ENCODE peak calls at places on chromosomes 1 and 21, in six cellular contexts. E, Q, R, P, Z and K are unnamed samples.

GRCh38 chr1:39955547-39956539 is 898 bp downstream of the MFSD2A start:
- DNase-seq in Q (no peak), R (peak; percentile 62), E (no peak), Z (peak; percentile 48), P (peak; percentile 63), K (peak; percentile 72)

GRCh38 chr1:202281316-202282016 is 60.3 kb downstream of the UBE2T start:
- DNase-seq in Z (peak; percentile 51), P (peak; percentile 88), R (peak; percentile 15), E (no peak), Q (no peak), K (peak; percentile 39)

GRCh38 chr1:167599839-167600581 is 30.0 kb upstream of the RCSD1 start:
- DNase-seq in P (peak; percentile 45), E (peak; percentile 56), R (no peak), Z (peak; percentile 55), Q (peak; percentile 59), K (peak; percentile 56)

GRCh38 chr1:231202125-231202633 is 38.8 kb upstream of the GNPAT start:
- DNase-seq in R (no peak), P (no peak), Z (no peak), E (no peak), Q (no peak), K (no peak)

GRCh38 chr1:109954180-109954579 is 30.4 kb upstream of the AHCYL1 start:
- DNase-seq in R (no peak), Q (no peak), E (no peak), P (no peak), Z (peak; percentile 62), K (no peak)

GRCh38 chr1:28792644-28793121 is 19.3 kb upstream of the OPRD1 start:
- DNase-seq in Q (no peak), R (peak; percentile 31), P (no peak), E (no peak), Z (peak; percentile 55), K (no peak)

GRCh38 chr21:31931644-31932469 is 59.0 kb downstream of the HUNK start:
- DNase-seq in P (no peak), E (no peak), Z (no peak), Q (no peak), R (no peak), K (no peak)

GRCh38 chr1:25699501-25700089 is 83.0 kb downstream of the MAN1C1 start:
- DNase-seq in Z (peak; percentile 36), Q (peak; percentile 84), P (no peak), E (no peak), R (no peak), K (no peak)

GRCh38 chr21:40976198-40977114 is 129.5 kb upstream of the DSCAM start:
- DNase-seq in R (no peak), Q (no peak), E (no peak), Z (no peak), P (no peak), K (no peak)

GRCh38 chr1:24683713-24684162 is 40.6 kb downstream of the SRRM1 start:
- DNase-seq in R (no peak), Z (peak; percentile 94), Q (no peak), E (no peak), P (peak; percentile 95), K (peak; percentile 84)

GRCh38 chr1:149888999-149889289 is 10.4 kb upstream of the BOLA1 start:
- DNase-seq in R (no peak), P (peak; percentile 53), Z (no peak), Q (no peak), E (no peak), K (peak; percentile 76)

GRCh38 chr1:48916121-48917069 is 139.7 kb upstream of the BEND5 start:
- DNase-seq in Z (peak; percentile 35), E (no peak), R (peak; percentile 84), P (peak; percentile 78), Q (no peak), K (peak; percentile 91)

GRCh38 chr1:39960461-39960958 is 5.6 kb downstream of the MFSD2A start:
- DNase-seq in E (peak; percentile 94), Q (no peak), P (no peak), Z (no peak), R (no peak), K (no peak)

GRCh38 chr21:29258626-29259335 is 39.9 kb upstream of the BACH1 start:
- DNase-seq in Q (no peak), E (no peak), P (peak; percentile 80), R (no peak), Z (peak; percentile 70), K (peak; percentile 84)

GRCh38 chr21:44763451-44764318 is 37.9 kb downstream of the UBE2G2 start:
- DNase-seq in Z (no peak), R (no peak), E (no peak), Q (no peak), P (no peak), K (no peak)

GRCh38 chr1:32997381-32997891 is 32.8 kb upstream of the RNF19B start:
- DNase-seq in Z (peak; percentile 66), E (no peak), P (peak; percentile 71), Q (no peak), R (no peak), K (no peak)

GRCh38 chr1:240653030-240653429 is 41.1 kb upstream of the GREM2 start:
- DNase-seq in E (no peak), Z (no peak), Q (no peak), R (no peak), P (no peak), K (no peak)

GRCh38 chr21:15872236-15872635 is 142.5 kb downstream of the USP25 start:
- DNase-seq in Z (no peak), E (no peak), R (no peak), P (no peak), Q (no peak), K (no peak)

GRCh38 chr1:103948526-103948925 is 198.8 kb downstream of the AMY1C start:
- DNase-seq in Q (no peak), Z (peak; percentile 6), R (no peak), P (no peak), E (no peak), K (peak; percentile 8)

GRCh38 chr1:180791806-180792205 is 120.9 kb upstream of the KIAA1614 start:
- DNase-seq in Z (no peak), R (no peak), E (no peak), P (peak; percentile 19), Q (no peak), K (peak; percentile 4)

GRCh38 chr1:212909652-212910063 is 40.7 kb upstream of the VASH2 start:
- DNase-seq in E (no peak), P (no peak), Q (no peak), R (peak; percentile 75), Z (no peak), K (no peak)
- H3K4me3 ChIP-seq in E (no peak overlapping the region), P (no peak overlapping the region), Q (no peak overlapping the region), R (peak overlapping the region; percentile 31), Z (no peak overlapping the region), K (no peak overlapping the region)

DNA sequence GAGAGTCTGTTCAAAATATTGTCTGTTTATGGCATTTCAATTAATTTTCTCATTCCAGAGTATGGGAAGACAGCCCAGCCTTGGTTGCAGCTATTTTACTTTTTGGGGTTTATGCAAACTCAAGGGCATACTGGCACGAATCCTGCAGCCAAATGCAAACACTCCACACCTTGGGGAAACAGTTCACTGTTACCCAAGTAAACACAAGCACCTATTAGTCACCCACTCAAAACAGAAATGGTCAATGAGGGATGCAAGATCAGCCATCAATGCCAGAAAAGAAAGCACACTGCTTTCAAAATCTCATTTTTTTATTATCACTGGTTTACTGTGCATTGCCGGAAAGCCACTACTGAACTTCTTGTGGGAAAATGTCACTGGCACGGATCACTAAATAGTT is 170.6 kb downstream of the RUNX1 start:
- DNase-seq in R (no peak), E (peak; percentile 74), P (no peak), Q (no peak), Z (no peak), K (no peak)
- H3K4me3 ChIP-seq in R (no peak overlapping the region), E (no peak overlapping the region), P (no peak overlapping the region), Q (no peak overlapping the region), Z (no peak overlapping the region), K (peak overlapping the region; percentile 97)

GRCh38 chr1:162250004-162250730 is 126.5 kb downstream of the SPATA46 start:
- DNase-seq in E (no peak), P (no peak), R (peak; percentile 61), Z (no peak), Q (no peak), K (no peak)

GRCh38 chr1:162251102-162251501 is 125.6 kb downstream of the SPATA46 start:
- DNase-seq in R (no peak), Z (no peak), E (no peak), P (no peak), Q (no peak), K (no peak)

GRCh38 chr1:162252209-162252608 is 124.4 kb downstream of the SPATA46 start:
- DNase-seq in R (no peak), P (no peak), E (no peak), Q (no peak), Z (no peak), K (no peak)

GRCh38 chr1:162253790-162254189 is 122.9 kb downstream of the SPATA46 start:
- DNase-seq in Z (no peak), R (no peak), E (no peak), Q (no peak), P (no peak), K (no peak)

GRCh38 chr1:162248854-162249535 is 127.7 kb downstream of the SPATA46 start:
- DNase-seq in P (peak; percentile 27), R (peak; percentile 78), Z (no peak), Q (no peak), E (no peak), K (no peak)
- H3K4me3 ChIP-seq in P (no peak overlapping the region), R (no peak overlapping the region), Z (no peak overlapping the region), Q (no peak overlapping the region), E (no peak overlapping the region), K (no peak overlapping the region)

GRCh38 chr21:42833439-42833815 is 45.9 kb downstream of the WDR4 start:
- DNase-seq in R (peak; percentile 47), Z (peak; percentile 29), E (no peak), P (no peak), Q (no peak), K (no peak)

GRCh38 chr21:42829954-42830353 is 49.4 kb downstream of the WDR4 start:
- DNase-seq in Q (no peak), P (no peak), R (no peak), E (no peak), Z (no peak), K (no peak)

GRCh38 chr21:42829417-42829816 is 49.9 kb downstream of the WDR4 start:
- DNase-seq in Q (no peak), P (no peak), E (no peak), R (no peak), Z (no peak), K (no peak)

GRCh38 chr21:42830456-42831455 is 48.6 kb downstream of the WDR4 start:
- DNase-seq in R (no peak), E (no peak), P (no peak), Q (no peak), Z (no peak), K (no peak)

DNA sequence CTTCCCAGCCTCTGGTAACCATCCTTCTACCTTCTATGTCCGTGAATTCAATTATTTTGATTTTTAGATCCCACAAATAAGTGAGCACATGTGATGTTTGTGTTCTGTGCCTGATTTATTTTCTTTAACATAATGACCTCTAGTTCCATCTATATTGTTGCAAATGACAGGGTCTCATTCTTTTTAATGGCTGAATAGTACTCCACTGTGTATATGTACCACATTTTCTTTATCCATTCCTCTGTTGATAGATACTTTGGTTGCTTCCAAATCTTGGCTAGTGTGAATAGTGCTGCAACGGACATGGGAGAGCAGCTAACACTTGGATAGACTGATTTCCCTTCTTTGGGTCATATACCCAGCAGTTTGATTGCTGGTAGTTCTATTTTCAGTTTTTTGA is 51.8 kb downstream of the WDR4 start:
- DNase-seq in Q (no peak), P (no peak), E (no peak), Z (no peak), R (no peak), K (no peak)
- H3K4me3 ChIP-seq in Q (no peak overlapping the region), P (no peak overlapping the region), E (no peak overlapping the region), Z (no peak overlapping the region), R (no peak overlapping the region), K (no peak overlapping the region)

GRCh38 chr1:227948493-227949260 is 945 bp upstream of the WNT9A start:
- DNase-seq in Q (peak; percentile 54), R (peak; percentile 34), Z (peak; percentile 23), E (peak; percentile 41), P (peak; percentile 19), K (no peak)
- H3K4me3 ChIP-seq in Q (peak overlapping the region; percentile 80), R (peak overlapping the region; percentile 78), Z (peak overlapping the region; percentile 70), E (peak overlapping the region; percentile 62), P (peak overlapping the region; percentile 46), K (peak overlapping the region; percentile 78)

GRCh38 chr1:10663668-10664035 is 132.8 kb downstream of the CASZ1 start:
- DNase-seq in E (no peak), Z (peak; percentile 64), R (peak; percentile 66), P (no peak), Q (peak; percentile 75), K (peak; percentile 71)
- H3K4me3 ChIP-seq in E (peak overlapping the region; percentile 3), Z (no peak overlapping the region), R (no peak overlapping the region), P (no peak overlapping the region), Q (peak overlapping the region; percentile 42), K (no peak overlapping the region)